ENCODE peak calls at places on chromosomes 12 and 14, in six cellular contexts. U, Q, I, J, Y and R are unnamed samples.

GRCh38 chr12:95583933-95584332 is 32.7 kb upstream of the USP44 start:
- DNase-seq in U (no peak), Q (no peak), I (no peak), J (no peak), Y (no peak), R (no peak)

GRCh38 chr14:77565289-77566081 is 51.0 kb downstream of the SPTLC2 start:
- DNase-seq in U (no peak), Q (no peak), I (no peak), J (no peak), Y (no peak), R (no peak)

GRCh38 chr12:29681996-29682534 is 101.7 kb downstream of the TMTC1 start:
- DNase-seq in U (no peak), Q (no peak), I (no peak), J (no peak), Y (no peak), R (no peak)

GRCh38 chr14:23539209-23539866 is 12.2 kb downstream of the ZFHX2 start:
- DNase-seq in U (no peak), Q (peak), I (no peak), J (no peak), Y (peak), R (no peak)

GRCh38 chr12:78183854-78184253 is 353.2 kb downstream of the NAV3 start:
- DNase-seq in U (no peak), Q (no peak), I (no peak), J (no peak), Y (no peak), R (no peak)

GRCh38 chr12:6039894-6040601 is 84.4 kb downstream of the VWF start:
- DNase-seq in U (peak), Q (peak), I (no peak), J (peak), Y (peak), R (peak)

GRCh38 chr12:126831115-126831514 is 1435.9 kb upstream of the TMEM132C start:
- DNase-seq in U (no peak), Q (no peak), I (no peak), J (no peak), Y (no peak), R (no peak)

GRCh38 chr12:51592034-51592705 is 1.1 kb downstream of the SCN8A start:
- DNase-seq in U (no peak), Q (no peak), I (no peak), J (no peak), Y (no peak), R (no peak)

GRCh38 chr12:123655420-123655819 is 15.5 kb upstream of the TCTN2 start:
- DNase-seq in U (no peak), Q (no peak), I (no peak), J (no peak), Y (no peak), R (peak)

GRCh38 chr14:22614240-22614799 is 16.2 kb downstream of the ABHD4 start:
- DNase-seq in U (no peak), Q (no peak), I (no peak), J (no peak), Y (no peak), R (no peak)

GRCh38 chr12:121330692-121331091 is 21.5 kb downstream of the ANAPC5 start:
- DNase-seq in U (no peak), Q (no peak), I (no peak), J (no peak), Y (no peak), R (no peak)

GRCh38 chr14:61876362-61877049 is 114.3 kb downstream of the SNAPC1 start:
- DNase-seq in U (no peak), Q (no peak), I (no peak), J (no peak), Y (no peak), R (no peak)

GRCh38 chr12:87152084-87152483 is 877.1 kb downstream of the C12orf50 start:
- DNase-seq in U (no peak), Q (no peak), I (no peak), J (no peak), Y (no peak), R (no peak)

GRCh38 chr12:88579941-88580871 is at the start of gene KITLG:
- DNase-seq in U (peak), Q (peak), I (no peak), J (peak), Y (no peak), R (no peak)

GRCh38 chr14:91834571-91834970 is 32.8 kb downstream of the TC2N start:
- DNase-seq in U (no peak), Q (no peak), I (no peak), J (no peak), Y (no peak), R (no peak)

GRCh38 chr14:67524152-67524963 is 8.7 kb upstream of the PLEKHH1 start:
- DNase-seq in U (no peak), Q (no peak), I (no peak), J (no peak), Y (no peak), R (no peak)

GRCh38 chr14:95216013-95216412 is 58.7 kb upstream of the DICER1 start:
- DNase-seq in U (no peak), Q (no peak), I (no peak), J (no peak), Y (no peak), R (no peak)

GRCh38 chr12:47813491-47814196 is 6.1 kb downstream of the HDAC7 start:
- DNase-seq in U (no peak), Q (peak), I (no peak), J (no peak), Y (no peak), R (peak)

GRCh38 chr14:102086346-102086971 is 385 bp downstream of the HSP90AA1 start:
- DNase-seq in U (peak), Q (peak), I (peak), J (no peak), Y (peak), R (peak)

GRCh38 chr14:53461823-53462222 is 308.7 kb upstream of the DDHD1 start:
- DNase-seq in U (no peak), Q (no peak), I (no peak), J (no peak), Y (no peak), R (no peak)

GRCh38 chr12:71602745-71603577 is 60.7 kb downstream of the ZFC3H1 start:
- DNase-seq in U (no peak), Q (no peak), I (no peak), J (no peak), Y (no peak), R (no peak)

GRCh38 chr14:42110167-42110566 is 503.5 kb downstream of the LRFN5 start:
- DNase-seq in U (no peak), Q (no peak), I (no peak), J (no peak), Y (no peak), R (no peak)

GRCh38 chr12:89326260-89327040 is 25.9 kb downstream of the DUSP6 start:
- DNase-seq in U (no peak), Q (no peak), I (no peak), J (no peak), Y (no peak), R (no peak)

GRCh38 chr14:106845286-106846087 is 1319.1 kb downstream of the TMEM121 start:
- DNase-seq in U (peak), Q (peak), I (no peak), J (peak), Y (peak), R (peak)

GRCh38 chr14:102392506-102392905 is 29.8 kb downstream of the TECPR2 start:
- DNase-seq in U (no peak), Q (no peak), I (no peak), J (no peak), Y (no peak), R (no peak)

GRCh38 chr12:23704992-23705943 is 244.2 kb downstream of the SOX5 start:
- DNase-seq in U (no peak), Q (no peak), I (no peak), J (no peak), Y (no peak), R (no peak)

GRCh38 chr14:100159107-100159864 is at the start of gene DEGS2:
- DNase-seq in U (peak), Q (peak), I (peak), J (peak), Y (peak), R (peak)

GRCh38 chr12:72673853-72674252 is 401.7 kb downstream of the TRHDE start:
- DNase-seq in U (no peak), Q (no peak), I (no peak), J (no peak), Y (no peak), R (no peak)

GRCh38 chr14:92726135-92726932 is 22.1 kb downstream of the LGMN start:
- DNase-seq in U (peak), Q (peak), I (no peak), J (peak), Y (peak), R (peak)

GRCh38 chr14:35534130-35534883 is at the start of gene INSM2:
- DNase-seq in U (no peak), Q (peak), I (no peak), J (no peak), Y (no peak), R (no peak)

GRCh38 chr12:6276936-6277615 is 33.4 kb upstream of the PLEKHG6 start:
- DNase-seq in U (no peak), Q (no peak), I (no peak), J (no peak), Y (no peak), R (no peak)